ENCODE peak calls at places on chromosomes 3 and 15, in eight cellular contexts. U, E, H, G, C, Q, R and L are unnamed samples.
A peak's percentile ranks its signal among the peaks of the same experiment; 100 is the strongest.

GRCh38 chr15:48603123-48603500 is 42.4 kb downstream of the FBN1 start:
- DNase-seq in U (no peak), E (no peak), H (no peak), G (no peak), C (no peak), Q (no peak), R (no peak), L (no peak)

GRCh38 chr3:90007786-90008499 is 900.5 kb downstream of the EPHA3 start:
- DNase-seq in U (no peak), E (no peak), H (peak; percentile 5), G (no peak), C (no peak), Q (no peak), R (no peak), L (no peak)

GRCh38 chr3:124761935-124762334 is 31.7 kb downstream of the UMPS start:
- DNase-seq in U (no peak), E (no peak), H (no peak), G (no peak), C (no peak), Q (no peak), R (no peak), L (no peak)

GRCh38 chr3:20343790-20344189 is 157.8 kb upstream of the SGO1 start:
- DNase-seq in U (no peak), E (no peak), H (no peak), G (no peak), C (no peak), Q (no peak), R (no peak), L (no peak)

GRCh38 chr15:81256916-81257315 is 60.2 kb downstream of the IL16 start:
- DNase-seq in U (no peak), E (no peak), H (peak; percentile 73), G (no peak), C (no peak), Q (peak; percentile 31), R (no peak), L (no peak)

GRCh38 chr3:110932515-110933095 is 139.0 kb upstream of the NECTIN3 start:
- DNase-seq in U (no peak), E (no peak), H (peak; percentile 16), G (no peak), C (no peak), Q (peak; percentile 33), R (no peak), L (no peak)

GRCh38 chr3:99751649-99752048 is 66.0 kb upstream of the CMSS1 start:
- DNase-seq in U (no peak), E (no peak), H (peak; percentile 89), G (no peak), C (no peak), Q (no peak), R (no peak), L (no peak)

GRCh38 chr3:22585504-22585903 is 617.6 kb upstream of the UBE2E2 start:
- DNase-seq in U (no peak), E (no peak), H (peak; percentile 38), G (no peak), C (no peak), Q (no peak), R (no peak), L (no peak)

GRCh38 chr15:64137226-64137833 is 14.2 kb upstream of the SNX22 start:
- DNase-seq in U (no peak), E (no peak), H (no peak), G (no peak), C (no peak), Q (no peak), R (no peak), L (no peak)

GRCh38 chr3:14505803-14506500 is 34.2 kb downstream of the GRIP2 start:
- DNase-seq in U (no peak), E (no peak), H (no peak), G (no peak), C (no peak), Q (no peak), R (peak; percentile 10), L (no peak)

GRCh38 chr3:194588741-194589140 is 44.5 kb downstream of the TMEM44 start:
- DNase-seq in U (no peak), E (no peak), H (peak; percentile 59), G (no peak), C (no peak), Q (no peak), R (no peak), L (no peak)

GRCh38 chr15:58666957-58667356 is 82.5 kb downstream of the ADAM10 start:
- DNase-seq in U (no peak), E (no peak), H (peak; percentile 62), G (no peak), C (no peak), Q (peak; percentile 19), R (no peak), L (no peak)

GRCh38 chr15:58410353-58410752 is 21.4 kb upstream of the LIPC start:
- DNase-seq in U (no peak), E (no peak), H (peak; percentile 16), G (no peak), C (no peak), Q (no peak), R (no peak), L (no peak)

GRCh38 chr3:101184111-101184510 is 136.3 kb downstream of the IMPG2 start:
- DNase-seq in U (no peak), E (no peak), H (no peak), G (no peak), C (no peak), Q (no peak), R (no peak), L (no peak)

GRCh38 chr15:92120082-92120481 is 266.6 kb downstream of the SLCO3A1 start:
- DNase-seq in U (no peak), E (no peak), H (no peak), G (no peak), C (no peak), Q (no peak), R (no peak), L (no peak)

GRCh38 chr3:82567029-82567600 is 805.7 kb upstream of the GBE1 start:
- DNase-seq in U (no peak), E (peak; percentile 17), H (no peak), G (no peak), C (no peak), Q (no peak), R (no peak), L (no peak)

GRCh38 chr3:127421943-127422662 is 134.3 kb upstream of the PRR20G start:
- DNase-seq in U (no peak), E (no peak), H (no peak), G (no peak), C (no peak), Q (no peak), R (no peak), L (no peak)

GRCh38 chr15:91099616-91100560 is at the start of gene SV2B:
- DNase-seq in U (no peak), E (peak; percentile 88), H (peak; percentile 42), G (no peak), C (peak; percentile 79), Q (peak; percentile 48), R (no peak), L (no peak)

GRCh38 chr15:58931985-58932384 is 1.5 kb downstream of the SLTM start:
- DNase-seq in U (no peak), E (no peak), H (peak; percentile 63), G (no peak), C (no peak), Q (peak; percentile 22), R (no peak), L (no peak)

GRCh38 chr3:127535106-127535785 is 55.3 kb downstream of the TPRA1 start:
- DNase-seq in U (no peak), E (no peak), H (no peak), G (no peak), C (no peak), Q (no peak), R (no peak), L (no peak)

GRCh38 chr3:151386063-151386462 is 1.5 kb upstream of the P2RY12 start:
- DNase-seq in U (no peak), E (no peak), H (no peak), G (no peak), C (no peak), Q (no peak), R (no peak), L (no peak)

DNA sequence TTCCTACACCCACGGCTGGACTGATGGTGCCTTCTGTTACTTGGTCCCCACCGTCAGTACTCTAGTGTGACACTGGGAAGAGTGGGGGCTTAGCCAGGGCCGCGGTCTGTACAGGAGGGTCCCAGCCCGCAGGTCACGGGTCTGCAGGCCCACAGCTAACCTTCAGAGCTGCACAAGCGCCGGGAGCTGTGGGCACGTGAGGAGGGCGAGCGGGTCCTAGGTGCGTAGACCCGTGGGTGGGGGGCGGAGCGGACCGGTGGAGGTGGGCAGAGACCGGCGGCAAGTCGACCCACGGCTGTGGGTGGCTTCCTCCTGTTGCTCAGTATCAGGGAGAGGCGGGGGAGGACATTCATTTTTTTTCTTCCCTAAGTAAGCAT is 1.2 kb downstream of the TNFAIP8L3 start:
- DNase-seq in U (no peak), E (no peak), H (no peak), G (no peak), C (no peak), Q (no peak), R (no peak), L (no peak)
- H3K4me1 ChIP-seq in U (peaks cover 41% of the 10 kb centered on the region), E (peaks cover 11% of the 10 kb centered on the region), H (peaks cover 2% of the 10 kb centered on the region), G (peaks cover 12% of the 10 kb centered on the region), C (peaks cover 62% of the 10 kb centered on the region), Q (peaks cover 12% of the 10 kb centered on the region), R (peaks cover 5% of the 10 kb centered on the region), L (no peaks in the 10 kb centered on the region)

GRCh38 chr3:9791127-9791526 is 1.1 kb downstream of the TADA3 start:
- DNase-seq in U (no peak), E (no peak), H (no peak), G (no peak), C (no peak), Q (no peak), R (no peak), L (no peak)
- TF ChIP-seq POLR2A in U (no peak), E (no peak), H (no peak), G (no peak), C (no peak), Q (no peak), R (no peak), L (no peak)

GRCh38 chr15:78542647-78543046 is 2.4 kb downstream of the PSMA4 start:
- DNase-seq in U (no peak), E (no peak), H (no peak), G (no peak), C (no peak), Q (no peak), R (no peak), L (no peak)
- H3K4me1 ChIP-seq in U (peaks cover 16% of the 10 kb centered on the region), E (peaks cover 19% of the 10 kb centered on the region), H (no peaks in the 10 kb centered on the region), G (peaks cover 16% of the 10 kb centered on the region), C (peaks cover 31% of the 10 kb centered on the region), Q (peaks cover 13% of the 10 kb centered on the region), R (no peaks in the 10 kb centered on the region), L (peaks cover 10% of the 10 kb centered on the region)

DNA sequence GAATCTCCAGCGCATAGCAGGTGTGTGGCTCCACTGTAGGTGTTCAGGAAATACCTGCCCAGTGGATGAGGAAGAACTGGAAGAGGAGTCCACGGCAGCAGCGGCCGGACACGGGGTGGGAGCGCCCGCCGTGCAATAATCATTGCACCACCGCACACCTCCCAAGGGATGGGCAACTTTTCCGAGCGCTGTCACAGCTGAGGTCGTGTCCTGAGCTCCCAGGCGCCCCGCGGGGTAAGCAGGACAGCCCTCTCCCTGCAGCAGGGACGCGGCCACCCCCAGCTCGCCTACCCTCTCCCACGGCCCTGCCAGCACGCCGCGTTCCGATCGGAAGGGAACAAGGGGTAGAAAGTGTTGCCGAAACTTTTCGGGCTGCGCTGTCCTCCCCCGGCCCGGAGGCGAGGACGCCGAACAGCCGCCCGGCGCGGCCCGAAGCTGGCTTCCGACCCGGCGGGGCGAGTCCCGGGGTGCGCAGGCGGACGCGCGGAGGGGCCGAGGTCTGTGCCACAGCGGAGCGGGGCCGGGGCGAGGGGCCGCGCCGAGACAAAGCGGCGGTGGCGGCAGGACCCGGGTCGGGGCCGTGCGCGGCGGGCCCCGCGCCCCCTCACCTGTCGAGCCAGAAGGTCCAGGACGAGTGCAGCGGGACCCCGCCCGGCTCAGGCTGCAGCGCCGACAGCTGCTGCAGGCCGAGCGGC is 471 bp downstream of the EIF4E3 start:
- DNase-seq in U (no peak), E (peak; percentile 91), H (no peak), G (peak; percentile 69), C (peak; percentile 73), Q (peak; percentile 9), R (peak; percentile 31), L (no peak)
- TF ChIP-seq POLR2A in U (no peak), E (no peak), H (no peak), G (peak; percentile 53), C (no peak), Q (no peak), R (no peak), L (no peak)